ENCODE peak calls at places on chromosomes 3 and 15, in four cellular contexts. One of them, this sample, is unnamed.

GRCh38 chr3:67947808-67948508 is 293.5 kb upstream of the SUCLG2 start:
- DNase-seq in K562: no peak
- DNase-seq in HepG2: peak
- DNase-seq in GM12878: no peak
- DNase-seq in this sample: peak

GRCh38 chr3:179446501-179446900 is 4.8 kb downstream of the GNB4 start:
- DNase-seq in K562: peak
- DNase-seq in HepG2: peak
- DNase-seq in GM12878: no peak
- DNase-seq in this sample: no peak

GRCh38 chr15:92886229-92886628 is 13.9 kb upstream of the CHD2 start:
- DNase-seq in K562: no peak
- DNase-seq in HepG2: no peak
- DNase-seq in GM12878: no peak
- DNase-seq in this sample: no peak

GRCh38 chr3:183449791-183450190 is 21.4 kb upstream of the MCF2L2 start:
- DNase-seq in K562: no peak
- DNase-seq in HepG2: no peak
- DNase-seq in GM12878: no peak
- DNase-seq in this sample: no peak

GRCh38 chr3:138947303-138948121 is 495 bp downstream of the FOXL2NB start:
- DNase-seq in K562: peak
- DNase-seq in HepG2: no peak
- DNase-seq in GM12878: no peak
- DNase-seq in this sample: no peak

GRCh38 chr3:137792633-137793271 is 28.6 kb downstream of the SOX14 start:
- DNase-seq in K562: peak
- DNase-seq in HepG2: peak
- DNase-seq in GM12878: no peak
- DNase-seq in this sample: peak

GRCh38 chr15:43441316-43441715 is 51.6 kb downstream of the TP53BP1 start:
- DNase-seq in K562: peak
- DNase-seq in HepG2: peak
- DNase-seq in GM12878: no peak
- DNase-seq in this sample: peak

GRCh38 chr15:69160976-69161877 is 792 bp downstream of the GLCE start:
- DNase-seq in K562: peak
- DNase-seq in HepG2: peak
- DNase-seq in GM12878: no peak
- DNase-seq in this sample: peak

GRCh38 chr3:71930056-71930991 is 145.4 kb upstream of the PROK2 start:
- DNase-seq in K562: peak
- DNase-seq in HepG2: peak
- DNase-seq in GM12878: no peak
- DNase-seq in this sample: peak

GRCh38 chr3:194711913-194712312 is 26.2 kb downstream of the FAM43A start:
- DNase-seq in K562: no peak
- DNase-seq in HepG2: peak
- DNase-seq in GM12878: no peak
- DNase-seq in this sample: peak

GRCh38 chr3:54374214-54374855 is 252.0 kb downstream of the CACNA2D3 start:
- DNase-seq in K562: peak
- DNase-seq in HepG2: peak
- DNase-seq in GM12878: no peak
- DNase-seq in this sample: peak

GRCh38 chr3:106466881-106467280 is 598.1 kb upstream of the CBLB start:
- DNase-seq in K562: no peak
- DNase-seq in HepG2: no peak
- DNase-seq in GM12878: no peak
- DNase-seq in this sample: no peak

GRCh38 chr15:65856821-65857455 is 12.4 kb upstream of the RAB11A start:
- DNase-seq in K562: peak
- DNase-seq in HepG2: peak
- DNase-seq in GM12878: no peak
- DNase-seq in this sample: peak

GRCh38 chr3:180633722-180634121 is 31.8 kb downstream of the TTC14 start:
- DNase-seq in K562: no peak
- DNase-seq in HepG2: no peak
- DNase-seq in GM12878: no peak
- DNase-seq in this sample: no peak

GRCh38 chr3:18126772-18127171 is 298.4 kb downstream of the SATB1 start:
- DNase-seq in K562: no peak
- DNase-seq in HepG2: no peak
- DNase-seq in GM12878: no peak
- DNase-seq in this sample: no peak

GRCh38 chr15:87669846-87670245 is 586.7 kb downstream of the NTRK3 start:
- DNase-seq in K562: no peak
- DNase-seq in HepG2: no peak
- DNase-seq in GM12878: no peak
- DNase-seq in this sample: no peak

GRCh38 chr3:8441969-8442559 is 59.6 kb upstream of the LMCD1 start:
- DNase-seq in K562: peak
- DNase-seq in HepG2: peak
- DNase-seq in GM12878: no peak
- DNase-seq in this sample: peak

GRCh38 chr3:40207796-40208195 is 101.7 kb upstream of the EIF1B start:
- DNase-seq in K562: no peak
- DNase-seq in HepG2: no peak
- DNase-seq in GM12878: no peak
- DNase-seq in this sample: no peak

GRCh38 chr3:185060655-185061054 is 92.2 kb downstream of the C3orf70 start:
- DNase-seq in K562: no peak
- DNase-seq in HepG2: no peak
- DNase-seq in GM12878: no peak
- DNase-seq in this sample: no peak

GRCh38 chr3:36065321-36065720 is 315.0 kb upstream of the STAC start:
- DNase-seq in K562: no peak
- DNase-seq in HepG2: no peak
- DNase-seq in GM12878: no peak
- DNase-seq in this sample: no peak

GRCh38 chr3:9700536-9700935 is 3.1 kb upstream of the CPNE9 start:
- DNase-seq in K562: no peak
- DNase-seq in HepG2: no peak
- DNase-seq in GM12878: no peak
- DNase-seq in this sample: no peak

GRCh38 chr15:62928242-62928995 is 114.1 kb upstream of the TPM1 start:
- DNase-seq in K562: peak
- DNase-seq in HepG2: peak
- DNase-seq in GM12878: no peak
- DNase-seq in this sample: peak

GRCh38 chr3:56862352-56863062 is 60.8 kb upstream of the ARHGEF3 start:
- DNase-seq in K562: no peak
- DNase-seq in HepG2: peak
- DNase-seq in GM12878: no peak
- DNase-seq in this sample: no peak

GRCh38 chr3:13845806-13846205 is 34.1 kb downstream of the WNT7A start:
- DNase-seq in K562: no peak
- DNase-seq in HepG2: no peak
- DNase-seq in GM12878: no peak
- DNase-seq in this sample: no peak

GRCh38 chr15:33048255-33048654 is 146.3 kb downstream of the FMN1 start:
- DNase-seq in K562: no peak
- DNase-seq in HepG2: no peak
- DNase-seq in GM12878: no peak
- DNase-seq in this sample: peak

GRCh38 chr15:82183121-82184031 is 79.2 kb downstream of the EFL1 start:
- DNase-seq in K562: no peak
- DNase-seq in HepG2: no peak
- DNase-seq in GM12878: no peak
- DNase-seq in this sample: no peak

DNA sequence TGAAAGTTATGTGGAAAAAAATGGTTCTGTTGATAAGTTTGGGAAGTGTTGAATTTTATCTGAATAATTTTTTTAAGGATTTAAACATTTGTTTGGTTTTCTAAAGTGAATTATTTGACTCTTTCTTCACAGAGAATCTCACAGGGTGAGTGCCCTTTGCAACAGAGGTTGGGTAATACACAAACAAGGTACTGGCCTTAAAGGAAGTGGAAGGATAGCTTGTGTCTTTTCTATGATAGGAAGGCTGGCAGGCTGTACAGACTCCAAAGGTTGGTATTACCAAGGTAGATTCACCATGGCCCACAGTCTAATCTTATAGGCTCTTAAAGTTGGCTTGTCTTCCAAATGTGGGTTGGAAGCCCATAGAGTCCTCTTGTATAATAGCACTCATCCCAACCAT is 311.5 kb downstream of the SV2B start:
- DNase-seq in K562: no peak
- DNase-seq in HepG2: no peak
- DNase-seq in GM12878: no peak
- DNase-seq in this sample: no peak
- TF ChIP-seq CHD4 in K562: no peak
- TF ChIP-seq CHD4 in HepG2: no peak
- TF ChIP-seq CHD4 in GM12878: no peak
- TF ChIP-seq CHD4 in this sample: no peak

GRCh38 chr3:33137691-33138090 is 23.9 kb downstream of the CRTAP start:
- DNase-seq in K562: no peak
- DNase-seq in HepG2: no peak
- DNase-seq in GM12878: no peak
- DNase-seq in this sample: no peak
- TF ChIP-seq CHD4 in K562: no peak
- TF ChIP-seq CHD4 in HepG2: no peak
- TF ChIP-seq CHD4 in GM12878: no peak
- TF ChIP-seq CHD4 in this sample: no peak

GRCh38 chr3:34106879-34107278 is 308.4 kb downstream of the PDCD6IP start:
- DNase-seq in K562: peak
- DNase-seq in HepG2: no peak
- DNase-seq in GM12878: peak
- DNase-seq in this sample: peak
- TF ChIP-seq CHD4 in K562: no peak
- TF ChIP-seq CHD4 in HepG2: no peak
- TF ChIP-seq CHD4 in GM12878: no peak
- TF ChIP-seq CHD4 in this sample: no peak

GRCh38 chr15:89305395-89305794 is 29.2 kb downstream of the POLG start:
- DNase-seq in K562: no peak
- DNase-seq in HepG2: no peak
- DNase-seq in GM12878: no peak
- DNase-seq in this sample: no peak

GRCh38 chr15:89303986-89304385 is 30.6 kb downstream of the POLG start:
- DNase-seq in K562: no peak
- DNase-seq in HepG2: no peak
- DNase-seq in GM12878: no peak
- DNase-seq in this sample: no peak

GRCh38 chr15:89301304-89302089 is 33.1 kb downstream of the POLG start:
- DNase-seq in K562: no peak
- DNase-seq in HepG2: no peak
- DNase-seq in GM12878: no peak
- DNase-seq in this sample: no peak

GRCh38 chr15:89299896-89300295 is 34.7 kb downstream of the POLG start:
- DNase-seq in K562: no peak
- DNase-seq in HepG2: no peak
- DNase-seq in GM12878: no peak
- DNase-seq in this sample: peak
- TF ChIP-seq CHD4 in K562: no peak
- TF ChIP-seq CHD4 in HepG2: no peak
- TF ChIP-seq CHD4 in GM12878: no peak
- TF ChIP-seq CHD4 in this sample: no peak

GRCh38 chr3:192550356-192550755 is 177.0 kb downstream of the FGF12 start:
- DNase-seq in K562: no peak
- DNase-seq in HepG2: no peak
- DNase-seq in GM12878: no peak
- DNase-seq in this sample: no peak
- TF ChIP-seq CHD4 in K562: no peak
- TF ChIP-seq CHD4 in HepG2: no peak
- TF ChIP-seq CHD4 in GM12878: no peak
- TF ChIP-seq CHD4 in this sample: no peak

DNA sequence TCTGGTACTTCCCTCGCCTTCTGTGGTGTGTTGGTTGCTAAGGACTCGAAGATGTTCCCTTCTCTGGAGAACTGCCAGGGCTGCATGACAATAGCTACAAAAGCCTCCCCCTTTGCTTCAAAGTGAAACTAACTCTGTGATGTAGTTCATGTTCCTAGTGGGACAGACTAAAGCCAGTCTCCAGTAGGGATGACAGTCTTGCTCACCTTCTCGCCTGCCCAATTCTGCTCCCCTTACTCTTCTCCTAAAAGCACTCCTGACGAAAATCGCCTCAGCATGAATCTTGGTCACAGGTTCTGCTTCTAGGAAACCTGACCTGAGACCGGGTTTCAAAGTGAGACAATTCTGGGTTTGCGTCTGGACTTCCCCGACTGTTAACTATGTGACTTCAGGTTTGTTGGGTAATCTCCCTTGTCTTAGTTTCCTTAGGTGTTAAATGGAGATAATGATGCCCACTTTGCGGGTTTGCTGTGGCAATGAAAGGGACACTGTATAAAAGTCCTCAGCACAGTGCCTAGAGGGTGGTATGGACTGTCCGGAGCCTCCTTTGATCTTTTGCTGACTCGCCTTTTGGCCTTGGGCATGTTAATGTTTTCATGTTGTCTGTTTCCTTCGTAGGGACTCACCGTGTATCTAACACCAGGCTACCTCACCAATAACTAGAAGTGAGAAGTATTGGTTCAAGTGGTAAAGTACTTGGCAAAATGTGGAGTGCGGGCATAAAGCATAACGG is 24.9 kb upstream of the THRB start:
- DNase-seq in K562: peak
- DNase-seq in HepG2: peak
- DNase-seq in GM12878: peak
- DNase-seq in this sample: no peak
- TF ChIP-seq CHD4 in K562: no peak
- TF ChIP-seq CHD4 in HepG2: no peak
- TF ChIP-seq CHD4 in GM12878: no peak
- TF ChIP-seq CHD4 in this sample: no peak

GRCh38 chr15:57330619-57331018 is 45.7 kb upstream of the CGNL1 start:
- DNase-seq in K562: no peak
- DNase-seq in HepG2: no peak
- DNase-seq in GM12878: no peak
- DNase-seq in this sample: no peak

GRCh38 chr15:57333487-57333886 is 42.8 kb upstream of the CGNL1 start:
- DNase-seq in K562: no peak
- DNase-seq in HepG2: no peak
- DNase-seq in GM12878: no peak
- DNase-seq in this sample: no peak

GRCh38 chr15:57332326-57332725 is 44.0 kb upstream of the CGNL1 start:
- DNase-seq in K562: no peak
- DNase-seq in HepG2: no peak
- DNase-seq in GM12878: no peak
- DNase-seq in this sample: no peak

GRCh38 chr15:57335326-57336118 is 40.8 kb upstream of the CGNL1 start:
- DNase-seq in K562: peak
- DNase-seq in HepG2: no peak
- DNase-seq in GM12878: no peak
- DNase-seq in this sample: no peak

GRCh38 chr15:57334257-57334656 is 42.0 kb upstream of the CGNL1 start:
- DNase-seq in K562: peak
- DNase-seq in HepG2: no peak
- DNase-seq in GM12878: no peak
- DNase-seq in this sample: no peak
- TF ChIP-seq CHD4 in K562: no peak
- TF ChIP-seq CHD4 in HepG2: no peak
- TF ChIP-seq CHD4 in GM12878: no peak
- TF ChIP-seq CHD4 in this sample: no peak

GRCh38 chr3:165133188-165133899 is 55.0 kb upstream of the SI start:
- DNase-seq in K562: no peak
- DNase-seq in HepG2: peak
- DNase-seq in GM12878: no peak
- DNase-seq in this sample: no peak
- TF ChIP-seq CHD4 in K562: no peak
- TF ChIP-seq CHD4 in HepG2: no peak
- TF ChIP-seq CHD4 in GM12878: no peak
- TF ChIP-seq CHD4 in this sample: no peak